ENCODE peak calls at places on chromosomes 6 and 20, in five cellular contexts. A, M, O, F and H are unnamed samples.
A peak's percentile ranks its signal among the peaks of the same experiment; 100 is the strongest.

GRCh38 chr6:91358986-91359385 is 772.1 kb upstream of the MAP3K7 start:
- DNase-seq in A (no peak), F (no peak), M (no peak), O (no peak), H (no peak)

GRCh38 chr6:138493413-138493812 is 5.9 kb downstream of the NHSL1 start:
- DNase-seq in A (no peak), O (peak; percentile 45), M (no peak), F (peak; percentile 33), H (no peak)

GRCh38 chr6:138795809-138796469 is at the start of gene ECT2L:
- DNase-seq in M (peak; percentile 46), F (no peak), A (no peak), O (peak; percentile 53), H (peak; percentile 32)

GRCh38 chr20:23629017-23629541 is 8.7 kb downstream of the CST3 start:
- DNase-seq in F (no peak), A (no peak), O (no peak), M (no peak), H (peak; percentile 23)

GRCh38 chr6:25154034-25154596 is 125.1 kb upstream of the CARMIL1 start:
- DNase-seq in M (no peak), O (no peak), A (no peak), F (no peak), H (no peak)

GRCh38 chr6:35522660-35523658 is 10.3 kb upstream of the TULP1 start:
- DNase-seq in A (peak; percentile 7), M (peak; percentile 53), F (peak; percentile 64), O (peak; percentile 72), H (peak; percentile 56)

GRCh38 chr6:44116643-44117382 is 10.4 kb downstream of the MRPL14 start:
- DNase-seq in M (no peak), F (no peak), A (no peak), O (no peak), H (no peak)

GRCh38 chr20:13321416-13321815 is 100.3 kb downstream of the ISM1 start:
- DNase-seq in M (no peak), O (no peak), A (no peak), F (no peak), H (no peak)

GRCh38 chr6:169701218-169701952 is 444 bp downstream of the WDR27 start:
- DNase-seq in F (peak; percentile 83), A (no peak), O (peak; percentile 17), M (no peak), H (no peak)

GRCh38 chr6:154960299-154960796 is 34.8 kb upstream of the TIAM2 start:
- DNase-seq in F (no peak), M (no peak), A (peak; percentile 79), O (no peak), H (no peak)

GRCh38 chr20:62171245-62171644 is 11.6 kb upstream of the MTG2 start:
- DNase-seq in A (no peak), O (no peak), F (no peak), M (no peak), H (no peak)

GRCh38 chr20:40319056-40319455 is 370.0 kb downstream of the MAFB start:
- DNase-seq in M (no peak), O (no peak), F (no peak), A (no peak), H (no peak)

GRCh38 chr6:164612731-164613130 is 696.7 kb downstream of the C6orf118 start:
- DNase-seq in O (no peak), M (no peak), F (peak; percentile 24), A (no peak), H (no peak)